ENCODE peak calls at places on chromosomes 7 and 10, in four cellular contexts. One of them, this sample, is unnamed.

GRCh38 chr7:156111-157007 is 36.0 kb upstream of the FAM20C start:
- DNase-seq in psoas muscle: peak; percentile 36
- DNase-seq in AG04450: no peak
- DNase-seq in uterus: no peak
- DNase-seq in this sample: no peak

GRCh38 chr7:106566672-106567071 is 94.3 kb downstream of the CCDC71L start:
- DNase-seq in psoas muscle: no peak
- DNase-seq in AG04450: no peak
- DNase-seq in uterus: no peak
- DNase-seq in this sample: no peak

GRCh38 chr7:66901941-66902843 is 18.8 kb upstream of the TMEM248 start:
- DNase-seq in psoas muscle: no peak
- DNase-seq in AG04450: no peak
- DNase-seq in uterus: no peak
- DNase-seq in this sample: no peak

GRCh38 chr7:118184392-118184899 is 482 bp downstream of the LSM8 start:
- DNase-seq in psoas muscle: no peak
- DNase-seq in AG04450: no peak
- DNase-seq in uterus: no peak
- DNase-seq in this sample: no peak

GRCh38 chr10:27390681-27391080 is 113.4 kb upstream of the RAB18 start:
- DNase-seq in psoas muscle: no peak
- DNase-seq in AG04450: no peak
- DNase-seq in uterus: no peak
- DNase-seq in this sample: peak; percentile 79

GRCh38 chr7:108815815-108816214 is 246.1 kb downstream of the DNAJB9 start:
- DNase-seq in psoas muscle: no peak
- DNase-seq in AG04450: no peak
- DNase-seq in uterus: no peak
- DNase-seq in this sample: no peak

GRCh38 chr10:61899045-61899444 is 2.5 kb upstream of the ARID5B start:
- DNase-seq in psoas muscle: no peak
- DNase-seq in AG04450: no peak
- DNase-seq in uterus: no peak
- DNase-seq in this sample: peak; percentile 74

GRCh38 chr7:80403686-80404241 is 108.1 kb downstream of the GNAT3 start:
- DNase-seq in psoas muscle: no peak
- DNase-seq in AG04450: no peak
- DNase-seq in uterus: no peak
- DNase-seq in this sample: no peak

GRCh38 chr10:53361281-53361680 is 588.7 kb upstream of the MBL2 start:
- DNase-seq in psoas muscle: no peak
- DNase-seq in AG04450: no peak
- DNase-seq in uterus: no peak
- DNase-seq in this sample: no peak

GRCh38 chr7:158829021-158829341 is 328 bp downstream of the ESYT2 start:
- DNase-seq in psoas muscle: peak; percentile 85
- DNase-seq in AG04450: peak; percentile 55
- DNase-seq in uterus: peak; percentile 67
- DNase-seq in this sample: peak; percentile 55

GRCh38 chr7:54904130-54904529 is 114.7 kb upstream of the EGFR start:
- DNase-seq in psoas muscle: no peak
- DNase-seq in AG04450: peak; percentile 74
- DNase-seq in uterus: no peak
- DNase-seq in this sample: no peak

GRCh38 chr10:27745719-27746363 is at the start of gene MKX:
- DNase-seq in psoas muscle: peak; percentile 60
- DNase-seq in AG04450: no peak
- DNase-seq in uterus: peak; percentile 50
- DNase-seq in this sample: no peak

GRCh38 chr7:128919881-128920789 is 9.6 kb upstream of the KCP start:
- DNase-seq in psoas muscle: no peak
- DNase-seq in AG04450: no peak
- DNase-seq in uterus: no peak
- DNase-seq in this sample: no peak

GRCh38 chr10:22750131-22750530 is 35.8 kb upstream of the PIP4K2A start:
- DNase-seq in psoas muscle: no peak
- DNase-seq in AG04450: no peak
- DNase-seq in uterus: no peak
- DNase-seq in this sample: no peak

GRCh38 chr7:44117801-44118429 is 5.4 kb downstream of the POLD2 start:
- DNase-seq in psoas muscle: peak; percentile 42
- DNase-seq in AG04450: no peak
- DNase-seq in uterus: no peak
- DNase-seq in this sample: no peak

GRCh38 chr10:9160275-9160674 is 1105.8 kb downstream of the GATA3 start:
- DNase-seq in psoas muscle: no peak
- DNase-seq in AG04450: no peak
- DNase-seq in uterus: no peak
- DNase-seq in this sample: no peak

GRCh38 chr10:103789771-103790201 is 65.6 kb downstream of the SH3PXD2A start:
- DNase-seq in psoas muscle: no peak
- DNase-seq in AG04450: no peak
- DNase-seq in uterus: no peak
- DNase-seq in this sample: peak; percentile 59

GRCh38 chr7:121267612-121268011 is 61.2 kb upstream of the WNT16 start:
- DNase-seq in psoas muscle: no peak
- DNase-seq in AG04450: no peak
- DNase-seq in uterus: no peak
- DNase-seq in this sample: no peak

GRCh38 chr7:4612939-4613841 is 68.9 kb upstream of the FOXK1 start:
- DNase-seq in psoas muscle: no peak
- DNase-seq in AG04450: no peak
- DNase-seq in uterus: no peak
- DNase-seq in this sample: no peak

GRCh38 chr7:124379296-124379695 is 346.4 kb upstream of the TMEM229A start:
- DNase-seq in psoas muscle: no peak
- DNase-seq in AG04450: no peak
- DNase-seq in uterus: no peak
- DNase-seq in this sample: no peak

GRCh38 chr10:14658331-14659122 is 116.2 kb downstream of the FAM107B start:
- DNase-seq in psoas muscle: no peak
- DNase-seq in AG04450: peak; percentile 44
- DNase-seq in uterus: no peak
- DNase-seq in this sample: peak; percentile 79

GRCh38 chr10:1610986-1611770 is 126.1 kb downstream of the ADARB2 start:
- DNase-seq in psoas muscle: no peak
- DNase-seq in AG04450: no peak
- DNase-seq in uterus: no peak
- DNase-seq in this sample: no peak

GRCh38 chr10:101289541-101289940 is 60.3 kb upstream of the LBX1 start:
- DNase-seq in psoas muscle: no peak
- DNase-seq in AG04450: no peak
- DNase-seq in uterus: no peak
- DNase-seq in this sample: no peak

GRCh38 chr10:66637273-66638036 is 288.4 kb upstream of the LRRTM3 start:
- DNase-seq in psoas muscle: peak; percentile 50
- DNase-seq in AG04450: no peak
- DNase-seq in uterus: no peak
- DNase-seq in this sample: no peak

GRCh38 chr7:157485361-157485831 is 148.6 kb downstream of the DNAJB6 start:
- DNase-seq in psoas muscle: no peak
- DNase-seq in AG04450: no peak
- DNase-seq in uterus: peak; percentile 5
- DNase-seq in this sample: no peak

GRCh38 chr10:108204528-108205313 is 1040.2 kb upstream of the SORCS1 start:
- DNase-seq in psoas muscle: no peak
- DNase-seq in AG04450: no peak
- DNase-seq in uterus: no peak
- DNase-seq in this sample: peak; percentile 30
- TF ChIP-seq CTCF in psoas muscle: peak; percentile 12
- TF ChIP-seq CTCF in AG04450: no peak
- TF ChIP-seq CTCF in uterus: peak; percentile 37
- TF ChIP-seq CTCF in this sample: peak; percentile 65

GRCh38 chr10:132064082-132064755 is 1.5 kb upstream of the JAKMIP3 start:
- DNase-seq in psoas muscle: no peak
- DNase-seq in AG04450: no peak
- DNase-seq in uterus: no peak
- DNase-seq in this sample: no peak

GRCh38 chr10:132062181-132062515 is 3.6 kb upstream of the JAKMIP3 start:
- DNase-seq in psoas muscle: no peak
- DNase-seq in AG04450: no peak
- DNase-seq in uterus: no peak
- DNase-seq in this sample: no peak

GRCh38 chr10:132063432-132063831 is 2.3 kb upstream of the JAKMIP3 start:
- DNase-seq in psoas muscle: no peak
- DNase-seq in AG04450: no peak
- DNase-seq in uterus: no peak
- DNase-seq in this sample: no peak

GRCh38 chr10:132061465-132062180 is 4.1 kb upstream of the JAKMIP3 start:
- DNase-seq in psoas muscle: no peak
- DNase-seq in AG04450: no peak
- DNase-seq in uterus: no peak
- DNase-seq in this sample: no peak

GRCh38 chr10:132062641-132063390 is 2.9 kb upstream of the JAKMIP3 start:
- DNase-seq in psoas muscle: no peak
- DNase-seq in AG04450: no peak
- DNase-seq in uterus: no peak
- DNase-seq in this sample: no peak
- H3K27ac ChIP-seq in psoas muscle: no peak overlapping the region
- H3K27ac ChIP-seq in AG04450: no peak overlapping the region
- H3K27ac ChIP-seq in uterus: no peak overlapping the region
- H3K27ac ChIP-seq in this sample: no peak overlapping the region

DNA sequence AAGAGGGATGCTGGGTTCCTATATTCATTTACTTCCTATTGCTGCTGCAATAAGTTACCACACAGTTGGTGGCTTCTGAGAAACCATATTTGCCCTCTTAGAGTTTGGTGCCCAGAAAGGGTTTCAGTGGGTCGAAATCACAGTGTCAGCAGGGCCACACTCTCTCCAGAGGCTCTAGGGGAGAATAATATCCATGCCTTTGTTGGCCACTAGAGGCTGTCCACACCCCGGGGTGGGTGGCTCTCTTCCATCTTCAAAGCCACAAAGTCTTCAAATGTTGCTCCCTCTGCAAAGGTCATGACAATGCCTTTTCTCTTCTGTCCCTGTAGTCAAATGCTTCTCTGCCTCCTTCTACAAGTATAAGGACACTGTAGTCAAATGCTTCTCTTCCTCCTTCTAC is 989.4 kb downstream of the CCSER2 start:
- DNase-seq in psoas muscle: no peak
- DNase-seq in AG04450: no peak
- DNase-seq in uterus: no peak
- DNase-seq in this sample: no peak
- TF ChIP-seq CTCF in psoas muscle: no peak
- TF ChIP-seq CTCF in AG04450: no peak
- TF ChIP-seq CTCF in uterus: no peak
- TF ChIP-seq CTCF in this sample: no peak

DNA sequence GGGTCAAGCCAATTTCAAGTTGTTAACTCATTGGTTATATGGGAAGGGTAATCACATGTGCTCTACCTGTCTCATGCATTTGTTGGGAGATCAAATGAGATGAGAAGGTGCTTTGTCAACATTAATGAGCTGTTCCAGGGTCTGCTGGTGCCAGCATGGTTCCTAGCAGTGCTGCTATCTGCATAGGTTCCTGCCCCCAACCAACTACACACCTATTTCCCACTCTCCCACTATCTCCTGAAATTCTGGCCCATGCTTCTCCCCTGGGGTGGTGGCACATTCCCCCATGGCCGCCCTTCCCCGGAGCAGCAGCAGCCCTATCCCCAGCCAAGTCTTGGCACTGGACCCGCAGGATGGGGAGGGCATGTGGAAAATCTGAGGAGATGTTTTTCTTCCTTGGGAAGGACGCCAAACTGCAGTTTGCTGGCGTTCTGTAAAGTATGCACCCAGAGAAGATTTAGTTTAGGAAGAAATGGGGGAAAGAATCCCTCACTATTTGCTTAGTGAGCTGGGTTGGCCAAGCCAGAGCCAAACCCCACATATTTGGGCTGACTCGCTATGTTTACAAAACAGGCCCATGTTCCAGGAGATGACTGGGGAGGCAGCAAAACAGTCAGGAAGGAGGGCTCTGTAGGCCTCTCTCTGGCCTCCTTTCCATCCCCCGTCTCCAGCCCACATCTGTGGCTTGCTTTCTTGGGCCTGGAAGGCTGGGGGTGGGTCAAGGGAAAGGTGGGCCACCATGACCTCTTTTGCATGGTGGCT is 42.5 kb downstream of the PPP1R3C start:
- DNase-seq in psoas muscle: peak; percentile 66
- DNase-seq in AG04450: peak; percentile 84
- DNase-seq in uterus: peak; percentile 77
- DNase-seq in this sample: peak; percentile 55
- H3K27ac ChIP-seq in psoas muscle: peak overlapping the region; percentile 95
- H3K27ac ChIP-seq in AG04450: peak overlapping the region; percentile 98
- H3K27ac ChIP-seq in uterus: peak overlapping the region; percentile 86
- H3K27ac ChIP-seq in this sample: peak overlapping the region; percentile 82

GRCh38 chr7:42886129-42886528 is 25.7 kb downstream of the C7orf25 start:
- DNase-seq in psoas muscle: no peak
- DNase-seq in AG04450: no peak
- DNase-seq in uterus: no peak
- DNase-seq in this sample: no peak
- TF ChIP-seq CTCF in psoas muscle: no peak
- TF ChIP-seq CTCF in AG04450: peak; percentile 56
- TF ChIP-seq CTCF in uterus: peak; percentile 22
- TF ChIP-seq CTCF in this sample: peak; percentile 61

GRCh38 chr10:50550291-50550839 is 73.4 kb downstream of the SGMS1 start:
- DNase-seq in psoas muscle: no peak
- DNase-seq in AG04450: no peak
- DNase-seq in uterus: no peak
- DNase-seq in this sample: no peak
- H3K27ac ChIP-seq in psoas muscle: no peak overlapping the region
- H3K27ac ChIP-seq in AG04450: no peak overlapping the region
- H3K27ac ChIP-seq in uterus: no peak overlapping the region
- H3K27ac ChIP-seq in this sample: no peak overlapping the region

DNA sequence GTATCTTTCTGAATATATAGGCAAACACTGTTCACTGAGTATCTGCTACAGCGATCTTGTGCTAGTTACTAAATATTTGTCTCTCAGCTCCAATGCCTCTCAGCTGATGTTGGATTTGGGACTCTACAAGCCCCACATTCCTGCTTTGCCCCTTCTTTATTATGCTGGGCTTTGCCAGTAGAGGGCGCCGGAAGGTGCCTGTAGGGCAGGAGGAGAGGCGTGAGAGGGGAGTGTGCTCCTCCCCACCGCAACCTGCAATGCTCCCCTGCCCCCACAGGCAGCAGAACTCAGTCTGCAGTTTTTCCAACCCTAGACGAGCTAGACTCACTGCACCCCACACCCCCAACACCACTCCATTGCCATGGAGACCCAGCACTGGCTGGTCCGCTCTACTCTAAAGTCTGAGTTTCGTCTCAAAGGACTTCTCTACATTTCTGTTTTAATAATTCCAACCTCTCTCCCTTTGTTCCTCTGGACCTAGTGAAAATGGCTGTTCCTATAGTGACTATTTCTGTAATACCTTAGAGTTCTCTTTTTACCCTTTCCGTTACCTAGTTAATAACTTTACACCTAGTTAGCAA is 337.6 kb downstream of the CCSER2 start:
- DNase-seq in psoas muscle: no peak
- DNase-seq in AG04450: no peak
- DNase-seq in uterus: no peak
- DNase-seq in this sample: peak; percentile 13
- TF ChIP-seq CTCF in psoas muscle: no peak
- TF ChIP-seq CTCF in AG04450: peak; percentile 9
- TF ChIP-seq CTCF in uterus: no peak
- TF ChIP-seq CTCF in this sample: peak; percentile 14

GRCh38 chr10:74071151-74071550 is 73.2 kb downstream of the VCL start:
- DNase-seq in psoas muscle: no peak
- DNase-seq in AG04450: peak; percentile 82
- DNase-seq in uterus: no peak
- DNase-seq in this sample: no peak
- H3K27ac ChIP-seq in psoas muscle: peak overlapping the region; percentile 71
- H3K27ac ChIP-seq in AG04450: peak overlapping the region; percentile 68
- H3K27ac ChIP-seq in uterus: no peak overlapping the region
- H3K27ac ChIP-seq in this sample: no peak overlapping the region

This sample was measured in RWPE1.